ENCODE peak calls at places on chromosomes 11 and 22, in four cellular contexts. U is activated T-cell treated with anti-CD3 and anti-CD28 coated beads, Interleukin-2, amount 50 U/mL, for 24 hours; Q is H9; X is renal cortical epithelial cell. K is an unnamed sample.

GRCh38 chr11:12092714-12093113 is 17.7 kb upstream of the MICAL2 start:
- DNase-seq in X (no peak), U (no peak), Q (peak), K (peak)

GRCh38 chr11:130813638-130814037 is 102.6 kb downstream of the SNX19 start:
- DNase-seq in X (peak), Q (no peak), U (no peak), K (no peak)

GRCh38 chr22:19086417-19086816 is 35.8 kb downstream of the DGCR2 start:
- DNase-seq in Q (no peak), U (no peak), X (peak), K (no peak)

GRCh38 chr11:70756341-70756740 is 358.0 kb downstream of the CTTN start:
- DNase-seq in X (no peak), Q (no peak), U (no peak), K (no peak)

GRCh38 chr11:111259871-111260270 is 14.3 kb downstream of the POU2AF2 start:
- DNase-seq in U (no peak), X (no peak), Q (no peak), K (no peak)

GRCh38 chr11:116646191-116646590 is 126.6 kb downstream of the BUD13 start:
- DNase-seq in X (no peak), U (no peak), Q (peak), K (no peak)

GRCh38 chr22:27880778-27881394 is 38.2 kb downstream of the PITPNB start:
- DNase-seq in U (no peak), Q (no peak), X (peak), K (no peak)

GRCh38 chr11:108587109-108587508 is 6.5 kb downstream of the EXPH5 start:
- DNase-seq in X (no peak), Q (no peak), U (no peak), K (no peak)

GRCh38 chr11:115572551-115572950 is 68.3 kb upstream of the CADM1 start:
- DNase-seq in Q (no peak), X (no peak), U (no peak), K (no peak)

GRCh38 chr22:37559521-37559900 is 769 bp upstream of the CDC42EP1 start:
- DNase-seq in X (no peak), Q (peak), U (no peak), K (no peak)

GRCh38 chr22:36344106-36344827 is 43.5 kb downstream of the MYH9 start:
- DNase-seq in X (no peak), U (peak), Q (no peak), K (peak)

GRCh38 chr22:49027122-49027670 is 800.5 kb downstream of the BRD1 start:
- DNase-seq in Q (no peak), X (no peak), U (no peak), K (no peak)

GRCh38 chr11:86942212-86942611 is 13.0 kb downstream of the FZD4 start:
- DNase-seq in X (peak), U (no peak), Q (no peak), K (no peak)